ENCODE peak calls at places on chromosomes 6 and 20, in seven cellular contexts. One of them, this sample, is unnamed.

GRCh38 chr6:82072113-82072512 is 175.4 kb downstream of the IBTK start:
- DNase-seq in psoas muscle: no peak
- DNase-seq in lung: no peak
- DNase-seq in GM23338: no peak
- DNase-seq in sigmoid colon: no peak
- DNase-seq in transverse colon: no peak
- DNase-seq in CD4-positive, alpha-beta T cell: no peak
- DNase-seq in this sample: no peak

GRCh38 chr6:37169458-37170272 is at the start of gene PIM1:
- DNase-seq in psoas muscle: peak
- DNase-seq in lung: peak
- DNase-seq in GM23338: peak
- DNase-seq in sigmoid colon: peak
- DNase-seq in transverse colon: peak
- DNase-seq in CD4-positive, alpha-beta T cell: peak
- DNase-seq in this sample: peak

GRCh38 chr20:63745961-63746765 is 6.6 kb downstream of the SLC2A4RG start:
- DNase-seq in psoas muscle: peak
- DNase-seq in lung: no peak
- DNase-seq in GM23338: no peak
- DNase-seq in sigmoid colon: no peak
- DNase-seq in transverse colon: no peak
- DNase-seq in CD4-positive, alpha-beta T cell: no peak
- DNase-seq in this sample: peak

GRCh38 chr6:149925974-149926777 is 3.3 kb upstream of the RAET1G start:
- DNase-seq in psoas muscle: peak
- DNase-seq in lung: peak
- DNase-seq in GM23338: peak
- DNase-seq in sigmoid colon: peak
- DNase-seq in transverse colon: peak
- DNase-seq in CD4-positive, alpha-beta T cell: peak
- DNase-seq in this sample: peak

GRCh38 chr20:7410150-7410549 is 530.1 kb downstream of the HAO1 start:
- DNase-seq in psoas muscle: no peak
- DNase-seq in lung: no peak
- DNase-seq in GM23338: no peak
- DNase-seq in sigmoid colon: no peak
- DNase-seq in transverse colon: no peak
- DNase-seq in CD4-positive, alpha-beta T cell: no peak
- DNase-seq in this sample: no peak

GRCh38 chr20:48783533-48784272 is 44.1 kb downstream of the PREX1 start:
- DNase-seq in psoas muscle: no peak
- DNase-seq in lung: no peak
- DNase-seq in GM23338: no peak
- DNase-seq in sigmoid colon: no peak
- DNase-seq in transverse colon: no peak
- DNase-seq in CD4-positive, alpha-beta T cell: no peak
- DNase-seq in this sample: no peak

GRCh38 chr20:45059022-45059728 is 41.8 kb downstream of the KCNS1 start:
- DNase-seq in psoas muscle: no peak
- DNase-seq in lung: no peak
- DNase-seq in GM23338: no peak
- DNase-seq in sigmoid colon: no peak
- DNase-seq in transverse colon: no peak
- DNase-seq in CD4-positive, alpha-beta T cell: no peak
- DNase-seq in this sample: no peak

GRCh38 chr6:121830759-121831158 is 395.3 kb downstream of the GJA1 start:
- DNase-seq in psoas muscle: no peak
- DNase-seq in lung: no peak
- DNase-seq in GM23338: no peak
- DNase-seq in sigmoid colon: no peak
- DNase-seq in transverse colon: no peak
- DNase-seq in CD4-positive, alpha-beta T cell: no peak
- DNase-seq in this sample: no peak

GRCh38 chr6:30554962-30555361 is 1.3 kb downstream of the GNL1 start:
- DNase-seq in psoas muscle: no peak
- DNase-seq in lung: no peak
- DNase-seq in GM23338: no peak
- DNase-seq in sigmoid colon: no peak
- DNase-seq in transverse colon: no peak
- DNase-seq in CD4-positive, alpha-beta T cell: no peak
- DNase-seq in this sample: no peak

GRCh38 chr20:40958598-40958997 is 70.0 kb upstream of the TOP1 start:
- DNase-seq in psoas muscle: no peak
- DNase-seq in lung: no peak
- DNase-seq in GM23338: no peak
- DNase-seq in sigmoid colon: peak
- DNase-seq in transverse colon: no peak
- DNase-seq in CD4-positive, alpha-beta T cell: no peak
- DNase-seq in this sample: no peak

GRCh38 chr6:82840571-82840970 is 225.1 kb downstream of the UBE3D start:
- DNase-seq in psoas muscle: no peak
- DNase-seq in lung: no peak
- DNase-seq in GM23338: no peak
- DNase-seq in sigmoid colon: no peak
- DNase-seq in transverse colon: no peak
- DNase-seq in CD4-positive, alpha-beta T cell: no peak
- DNase-seq in this sample: no peak

GRCh38 chr6:15520616-15521203 is 142.1 kb downstream of the DTNBP1 start:
- DNase-seq in psoas muscle: no peak
- DNase-seq in lung: no peak
- DNase-seq in GM23338: no peak
- DNase-seq in sigmoid colon: no peak
- DNase-seq in transverse colon: no peak
- DNase-seq in CD4-positive, alpha-beta T cell: no peak
- DNase-seq in this sample: no peak

GRCh38 chr20:5888051-5888450 is 62.3 kb downstream of the TRMT6 start:
- DNase-seq in psoas muscle: no peak
- DNase-seq in lung: no peak
- DNase-seq in GM23338: no peak
- DNase-seq in sigmoid colon: no peak
- DNase-seq in transverse colon: no peak
- DNase-seq in CD4-positive, alpha-beta T cell: no peak
- DNase-seq in this sample: no peak

GRCh38 chr6:39342692-39343460 is 20.4 kb upstream of the KCNK16 start:
- DNase-seq in psoas muscle: no peak
- DNase-seq in lung: no peak
- DNase-seq in GM23338: no peak
- DNase-seq in sigmoid colon: no peak
- DNase-seq in transverse colon: no peak
- DNase-seq in CD4-positive, alpha-beta T cell: no peak
- DNase-seq in this sample: no peak

GRCh38 chr6:39341352-39341751 is 18.9 kb upstream of the KCNK16 start:
- DNase-seq in psoas muscle: no peak
- DNase-seq in lung: no peak
- DNase-seq in GM23338: no peak
- DNase-seq in sigmoid colon: no peak
- DNase-seq in transverse colon: no peak
- DNase-seq in CD4-positive, alpha-beta T cell: no peak
- DNase-seq in this sample: no peak

GRCh38 chr6:39344821-39345280 is 22.3 kb upstream of the KCNK16 start:
- DNase-seq in psoas muscle: no peak
- DNase-seq in lung: no peak
- DNase-seq in GM23338: peak
- DNase-seq in sigmoid colon: no peak
- DNase-seq in transverse colon: no peak
- DNase-seq in CD4-positive, alpha-beta T cell: no peak
- DNase-seq in this sample: no peak

GRCh38 chr6:39341942-39342341 is 19.4 kb upstream of the KCNK16 start:
- DNase-seq in psoas muscle: no peak
- DNase-seq in lung: no peak
- DNase-seq in GM23338: no peak
- DNase-seq in sigmoid colon: no peak
- DNase-seq in transverse colon: no peak
- DNase-seq in CD4-positive, alpha-beta T cell: no peak
- DNase-seq in this sample: no peak

DNA sequence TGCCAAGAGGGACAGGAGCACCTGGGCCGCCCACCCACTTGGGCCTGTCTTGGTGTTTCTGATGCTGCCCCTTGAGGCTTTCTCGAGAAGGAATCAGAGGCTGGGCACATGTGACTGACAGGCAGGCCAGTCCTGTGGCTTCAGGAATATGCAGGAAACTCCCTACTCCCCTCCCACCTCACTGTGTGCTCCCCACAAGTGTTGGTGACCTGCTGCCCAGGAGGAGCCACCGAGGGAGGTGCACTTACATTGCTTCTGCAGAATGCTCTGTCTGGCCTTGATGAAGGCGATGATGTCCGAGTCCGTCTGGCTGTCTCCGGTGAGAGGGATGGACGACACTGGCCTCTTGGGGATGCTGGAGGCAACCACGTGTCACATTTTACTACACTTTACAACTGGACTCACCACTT is 21.0 kb upstream of the KCNK16 start:
- DNase-seq in psoas muscle: no peak
- DNase-seq in lung: no peak
- DNase-seq in GM23338: peak
- DNase-seq in sigmoid colon: no peak
- DNase-seq in transverse colon: no peak
- DNase-seq in CD4-positive, alpha-beta T cell: no peak
- DNase-seq in this sample: no peak
- H3K27ac ChIP-seq in psoas muscle: no peak
- H3K27ac ChIP-seq in lung: no peak
- H3K27ac ChIP-seq in GM23338: no peak
- H3K27ac ChIP-seq in sigmoid colon: no peak
- H3K27ac ChIP-seq in transverse colon: peak
- H3K27ac ChIP-seq in CD4-positive, alpha-beta T cell: no peak
- H3K27ac ChIP-seq in this sample: no peak

DNA sequence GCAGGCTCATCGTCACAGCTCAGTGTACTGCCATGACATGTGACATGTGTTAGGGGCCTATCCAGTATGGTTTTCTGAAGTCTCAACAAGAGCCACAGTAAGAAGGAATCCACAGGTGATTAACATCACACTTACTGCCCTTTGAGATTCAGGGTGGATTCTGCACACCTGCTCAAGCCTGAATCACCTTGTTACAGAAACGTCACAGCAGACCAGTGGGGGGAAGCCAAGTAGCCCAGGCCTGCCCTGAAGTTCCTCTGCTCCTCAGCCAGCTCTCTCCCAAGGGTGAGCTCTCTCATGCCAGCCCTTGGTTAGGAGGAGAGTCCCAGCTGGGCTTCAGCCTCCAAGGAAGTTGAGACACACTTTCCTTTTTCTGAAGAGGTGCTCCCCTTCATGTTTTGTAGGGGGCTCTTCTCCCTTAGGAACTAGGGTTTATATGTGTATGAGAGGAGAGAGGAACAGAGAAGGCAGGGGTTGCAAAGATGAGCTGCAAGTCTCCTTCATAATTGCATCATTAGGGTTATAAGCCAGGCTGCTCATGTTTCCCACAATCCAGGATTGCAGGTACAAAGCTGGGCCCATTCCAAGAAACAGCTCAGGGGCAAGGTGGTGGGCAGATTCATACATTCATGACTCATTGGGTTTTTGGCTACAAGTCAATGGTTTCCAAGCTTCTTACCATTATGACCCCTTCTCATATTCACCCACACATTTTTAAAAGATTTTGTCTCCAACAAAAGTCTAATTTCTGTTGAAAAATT is 11.6 kb downstream of the GSS start:
- DNase-seq in psoas muscle: no peak
- DNase-seq in lung: no peak
- DNase-seq in GM23338: no peak
- DNase-seq in sigmoid colon: peak
- DNase-seq in transverse colon: no peak
- DNase-seq in CD4-positive, alpha-beta T cell: no peak
- DNase-seq in this sample: no peak
- H3K27ac ChIP-seq in psoas muscle: peak
- H3K27ac ChIP-seq in lung: no peak
- H3K27ac ChIP-seq in GM23338: no peak
- H3K27ac ChIP-seq in sigmoid colon: no peak
- H3K27ac ChIP-seq in transverse colon: no peak
- H3K27ac ChIP-seq in CD4-positive, alpha-beta T cell: no peak
- H3K27ac ChIP-seq in this sample: no peak

GRCh38 chr6:27791182-27791939 is 120.8 kb downstream of the OR2B2 start:
- DNase-seq in psoas muscle: peak
- DNase-seq in lung: peak
- DNase-seq in GM23338: peak
- DNase-seq in sigmoid colon: peak
- DNase-seq in transverse colon: peak
- DNase-seq in CD4-positive, alpha-beta T cell: no peak
- DNase-seq in this sample: peak

GRCh38 chr6:27797960-27798359 is 114.2 kb downstream of the OR2B2 start:
- DNase-seq in psoas muscle: no peak
- DNase-seq in lung: no peak
- DNase-seq in GM23338: no peak
- DNase-seq in sigmoid colon: no peak
- DNase-seq in transverse colon: no peak
- DNase-seq in CD4-positive, alpha-beta T cell: no peak
- DNase-seq in this sample: no peak

GRCh38 chr6:27795697-27796494 is 116.3 kb downstream of the OR2B2 start:
- DNase-seq in psoas muscle: no peak
- DNase-seq in lung: peak
- DNase-seq in GM23338: peak
- DNase-seq in sigmoid colon: no peak
- DNase-seq in transverse colon: no peak
- DNase-seq in CD4-positive, alpha-beta T cell: no peak
- DNase-seq in this sample: peak
- H3K27ac ChIP-seq in psoas muscle: no peak
- H3K27ac ChIP-seq in lung: no peak
- H3K27ac ChIP-seq in GM23338: no peak
- H3K27ac ChIP-seq in sigmoid colon: no peak
- H3K27ac ChIP-seq in transverse colon: peak
- H3K27ac ChIP-seq in CD4-positive, alpha-beta T cell: no peak
- H3K27ac ChIP-seq in this sample: no peak

GRCh38 chr6:52418606-52419005 is 1.5 kb upstream of the EFHC1 start:
- DNase-seq in psoas muscle: no peak
- DNase-seq in lung: no peak
- DNase-seq in GM23338: no peak
- DNase-seq in sigmoid colon: no peak
- DNase-seq in transverse colon: no peak
- DNase-seq in CD4-positive, alpha-beta T cell: no peak
- DNase-seq in this sample: no peak

GRCh38 chr6:52416629-52417151 is 3.5 kb upstream of the EFHC1 start:
- DNase-seq in psoas muscle: no peak
- DNase-seq in lung: peak
- DNase-seq in GM23338: peak
- DNase-seq in sigmoid colon: no peak
- DNase-seq in transverse colon: no peak
- DNase-seq in CD4-positive, alpha-beta T cell: no peak
- DNase-seq in this sample: peak

GRCh38 chr6:52419809-52420667 is at the start of gene EFHC1:
- DNase-seq in psoas muscle: peak
- DNase-seq in lung: peak
- DNase-seq in GM23338: peak
- DNase-seq in sigmoid colon: peak
- DNase-seq in transverse colon: peak
- DNase-seq in CD4-positive, alpha-beta T cell: peak
- DNase-seq in this sample: peak

GRCh38 chr6:52415917-52416628 is 4.1 kb upstream of the EFHC1 start:
- DNase-seq in psoas muscle: no peak
- DNase-seq in lung: no peak
- DNase-seq in GM23338: no peak
- DNase-seq in sigmoid colon: no peak
- DNase-seq in transverse colon: no peak
- DNase-seq in CD4-positive, alpha-beta T cell: no peak
- DNase-seq in this sample: no peak

DNA sequence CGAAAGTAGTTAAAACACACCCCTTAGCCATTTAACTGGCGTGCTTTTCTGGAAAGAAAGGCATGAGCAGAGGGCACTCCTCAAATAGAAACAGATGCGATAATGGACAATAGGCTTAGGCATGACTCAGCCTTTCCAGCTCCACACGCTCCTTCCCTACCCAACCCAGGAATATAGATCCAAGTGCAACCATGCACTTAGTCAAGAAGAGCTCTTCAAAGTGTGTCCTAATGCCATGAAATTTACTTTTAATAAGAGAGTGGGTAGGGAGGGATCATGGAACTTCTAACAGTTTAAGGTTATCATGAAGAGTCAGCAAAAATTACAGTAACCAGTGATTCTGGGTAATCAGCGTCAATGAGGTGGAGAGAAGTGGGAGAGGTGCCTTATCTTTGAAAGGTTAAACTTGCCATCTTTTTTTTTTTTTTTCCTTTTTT is 2.4 kb upstream of the EFHC1 start:
- DNase-seq in psoas muscle: no peak
- DNase-seq in lung: no peak
- DNase-seq in GM23338: no peak
- DNase-seq in sigmoid colon: no peak
- DNase-seq in transverse colon: no peak
- DNase-seq in CD4-positive, alpha-beta T cell: no peak
- DNase-seq in this sample: peak
- H3K27ac ChIP-seq in psoas muscle: no peak
- H3K27ac ChIP-seq in lung: peak
- H3K27ac ChIP-seq in GM23338: no peak
- H3K27ac ChIP-seq in sigmoid colon: no peak
- H3K27ac ChIP-seq in transverse colon: no peak
- H3K27ac ChIP-seq in CD4-positive, alpha-beta T cell: no peak
- H3K27ac ChIP-seq in this sample: peak

This sample was measured in hepatocyte.